ENCODE peak calls at places on chromosome 21, in seven cellular contexts. A is D721Med, J is brain microvascular endothelial cell, N is AG04449, E is cardiac fibroblast, F is neural progenitor cell, H is GM12865. S is an unnamed sample.

GRCh38 chr21:28699591-28700259 is 293.0 kb downstream of the LTN1 start:
- DNase-seq in A (no peak), J (no peak), N (no peak), E (no peak), F (no peak), H (no peak), S (no peak)

GRCh38 chr21:39073717-39074116 is 109.5 kb downstream of the PSMG1 start:
- DNase-seq in A (no peak), J (no peak), N (no peak), E (no peak), F (no peak), H (no peak), S (no peak)

GRCh38 chr21:25421327-25422028 is 185.8 kb downstream of the MRPL39 start:
- DNase-seq in A (no peak), J (peak; percentile 53), N (no peak), E (peak; percentile 69), F (peak; percentile 77), H (peak; percentile 95), S (no peak)

GRCh38 chr21:44405948-44406872 is 49.1 kb upstream of the LRRC3 start:
- DNase-seq in A (no peak), J (peak; percentile 27), N (no peak), E (peak; percentile 69), F (peak; percentile 0), H (no peak), S (no peak)

GRCh38 chr21:17402885-17403477 is 109.9 kb upstream of the CXADR start:
- DNase-seq in A (no peak), J (peak; percentile 11), N (no peak), E (peak; percentile 21), F (no peak), H (no peak), S (no peak)

GRCh38 chr21:33157303-33157702 is 72.4 kb upstream of the IFNAR2 start:
- DNase-seq in A (no peak), J (no peak), N (no peak), E (peak; percentile 6), F (peak; percentile 42), H (no peak), S (no peak)

GRCh38 chr21:29193907-29194306 is 63.5 kb downstream of the MAP3K7CL start:
- DNase-seq in A (no peak), J (no peak), N (no peak), E (no peak), F (no peak), H (no peak), S (no peak)

GRCh38 chr21:33552093-33552998 is 9.5 kb downstream of the SON start:
- DNase-seq in A (no peak), J (no peak), N (no peak), E (no peak), F (no peak), H (no peak), S (no peak)

GRCh38 chr21:36481639-36482038 is 1.7 kb upstream of the CLDN14 start:
- DNase-seq in A (no peak), J (no peak), N (no peak), E (no peak), F (no peak), H (no peak), S (no peak)

GRCh38 chr21:33998809-33999208 is 74.6 kb upstream of the MRPS6 start:
- DNase-seq in A (no peak), J (no peak), N (no peak), E (no peak), F (no peak), H (no peak), S (no peak)

GRCh38 chr21:33866851-33867250 is 48.8 kb downstream of the ATP5PO start:
- DNase-seq in A (no peak), J (peak; percentile 12), N (no peak), E (peak; percentile 15), F (no peak), H (no peak), S (no peak)

GRCh38 chr21:36783612-36784383 is 84.9 kb downstream of the SIM2 start:
- DNase-seq in A (no peak), J (peak; percentile 68), N (peak; percentile 57), E (peak; percentile 70), F (no peak), H (no peak), S (no peak)

GRCh38 chr21:27036736-27037301 is 69.9 kb upstream of the ADAMTS5 start:
- DNase-seq in A (no peak), J (no peak), N (no peak), E (no peak), F (no peak), H (no peak), S (no peak)

GRCh38 chr21:26834181-26834945 is 10.8 kb downstream of the ADAMTS1 start:
- DNase-seq in A (no peak), J (peak; percentile 37), N (no peak), E (peak; percentile 58), F (no peak), H (no peak), S (no peak)

GRCh38 chr21:25750085-25750484 is 15.3 kb downstream of the GABPA start:
- DNase-seq in A (no peak), J (no peak), N (no peak), E (no peak), F (no peak), H (no peak), S (no peak)

GRCh38 chr21:42595281-42596187 is 57.9 kb upstream of the PDE9A start:
- DNase-seq in A (no peak), J (no peak), N (no peak), E (no peak), F (no peak), H (no peak), S (no peak)
- TF ChIP-seq CTCF in A (no peak), J (no peak), N (no peak), E (no peak), F (no peak), H (no peak), S (no peak)

GRCh38 chr21:41359289-41359688 is 2.5 kb upstream of the MX2 start:
- DNase-seq in A (no peak), J (no peak), N (no peak), E (no peak), F (peak; percentile 20), H (no peak), S (no peak)
- TF ChIP-seq CTCF in A (no peak), J (peak; percentile 28), N (no peak), E (no peak), F (peak; percentile 24), H (no peak), S (no peak)

GRCh38 chr21:37829447-37829846 is 86.8 kb downstream of the KCNJ6 start:
- DNase-seq in A (no peak), J (peak; percentile 24), N (no peak), E (peak; percentile 63), F (no peak), H (peak; percentile 4), S (no peak)

GRCh38 chr21:37829043-37829442 is 87.2 kb downstream of the KCNJ6 start:
- DNase-seq in A (no peak), J (no peak), N (no peak), E (no peak), F (no peak), H (no peak), S (no peak)

GRCh38 chr21:37828515-37828914 is 87.7 kb downstream of the KCNJ6 start:
- DNase-seq in A (no peak), J (no peak), N (no peak), E (no peak), F (no peak), H (no peak), S (no peak)

GRCh38 chr21:37833301-37833700 is 83.0 kb downstream of the KCNJ6 start:
- DNase-seq in A (no peak), J (no peak), N (no peak), E (no peak), F (no peak), H (no peak), S (no peak)

DNA sequence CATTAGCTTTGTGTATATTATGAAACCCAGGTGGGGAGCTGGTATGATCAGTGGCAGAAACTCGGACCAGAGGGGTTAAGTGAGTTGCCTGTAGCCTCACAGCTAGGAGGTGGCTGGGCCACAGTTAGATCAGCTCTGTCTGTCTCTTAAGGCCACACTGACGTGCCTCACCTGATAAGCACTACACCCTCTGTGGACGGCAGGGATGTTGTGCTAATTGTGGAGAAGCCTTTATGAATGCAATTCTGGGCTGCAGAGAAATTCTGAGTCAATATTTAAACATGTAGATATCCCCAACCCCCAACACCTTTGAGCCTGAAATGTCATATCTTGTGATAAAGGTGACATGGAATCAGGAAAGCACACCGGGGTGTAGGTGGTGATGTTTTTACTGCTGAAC is 88.4 kb downstream of the KCNJ6 start:
- DNase-seq in A (no peak), J (no peak), N (no peak), E (no peak), F (no peak), H (no peak), S (no peak)
- TF ChIP-seq CTCF in A (no peak), J (no peak), N (no peak), E (no peak), F (no peak), H (no peak), S (no peak)

GRCh38 chr21:31107151-31107785 is 69.0 kb upstream of the KRTAP19-8 start:
- DNase-seq in A (no peak), J (no peak), N (no peak), E (no peak), F (no peak), H (no peak), S (no peak)

GRCh38 chr21:31110430-31110829 is 72.2 kb upstream of the KRTAP19-8 start:
- DNase-seq in A (no peak), J (no peak), N (no peak), E (no peak), F (no peak), H (no peak), S (no peak)

GRCh38 chr21:31111093-31111492 is 72.8 kb upstream of the KRTAP19-8 start:
- DNase-seq in A (no peak), J (no peak), N (no peak), E (no peak), F (no peak), H (no peak), S (no peak)

GRCh38 chr21:31108969-31109368 is 70.7 kb upstream of the KRTAP19-8 start:
- DNase-seq in A (no peak), J (no peak), N (no peak), E (peak; percentile 45), F (peak; percentile 13), H (peak; percentile 30), S (no peak)

DNA sequence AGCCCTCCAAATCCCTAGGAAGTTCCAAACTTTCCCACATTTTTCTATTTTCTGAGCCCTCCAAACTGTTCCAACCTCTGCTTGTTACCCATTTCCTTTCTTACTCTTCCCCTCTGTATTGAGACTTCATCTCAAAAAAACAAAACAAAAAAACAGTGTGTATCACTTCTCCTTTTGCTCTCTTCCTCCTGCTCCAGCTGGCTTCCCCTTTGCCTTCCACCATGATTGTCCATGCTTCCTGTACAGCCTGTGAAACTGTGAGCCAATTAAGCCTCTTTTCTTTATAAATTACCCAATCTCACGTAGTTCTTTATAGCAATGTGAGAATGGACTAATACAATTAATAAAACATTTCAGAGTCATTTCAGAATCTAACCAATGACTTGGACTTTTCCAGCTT is 69.6 kb upstream of the KRTAP19-8 start:
- DNase-seq in A (no peak), J (no peak), N (no peak), E (no peak), F (no peak), H (no peak), S (no peak)
- TF ChIP-seq CTCF in A (no peak), J (no peak), N (no peak), E (no peak), F (no peak), H (no peak), S (no peak)

GRCh38 chr21:46229133-46229922 is 754 bp upstream of the LSS start:
- DNase-seq in A (peak; percentile 35), J (no peak), N (no peak), E (no peak), F (no peak), H (peak; percentile 15), S (peak; percentile 68)
- TF ChIP-seq CTCF in A (peak; percentile 36), J (peak; percentile 70), N (peak; percentile 72), E (peak; percentile 43), F (peak; percentile 53), H (peak; percentile 62), S (peak; percentile 48)